ENCODE peak calls at places on chromosome 10, in seven cellular contexts. V, B, L, J, G, H and Y are unnamed samples.

GRCh38 chr10:68826764-68827591 is at the start of gene STOX1:
- DNase-seq in H (peak; percentile 44), L (peak; percentile 56), V (peak; percentile 10), G (peak; percentile 36), B (peak; percentile 20), J (peak; percentile 63), Y (peak; percentile 70)

GRCh38 chr10:35661236-35661635 is 19.1 kb upstream of the FZD8 start:
- DNase-seq in J (no peak), L (no peak), V (no peak), B (no peak), H (no peak), G (no peak), Y (no peak)

GRCh38 chr10:132960651-132961419 is 18.5 kb upstream of the CFAP46 start:
- DNase-seq in L (no peak), G (no peak), H (no peak), J (no peak), V (no peak), B (no peak), Y (no peak)

GRCh38 chr10:69826789-69827532 is 25.3 kb downstream of the COL13A1 start:
- DNase-seq in L (no peak), B (no peak), V (no peak), J (no peak), G (no peak), H (no peak), Y (no peak)

GRCh38 chr10:12193193-12193592 is 2.5 kb downstream of the NUDT5 start:
- DNase-seq in B (no peak), H (no peak), G (no peak), L (no peak), V (no peak), J (no peak), Y (no peak)

GRCh38 chr10:67843284-67843683 is 5.3 kb upstream of the DNAJC12 start:
- DNase-seq in G (no peak), H (no peak), B (no peak), J (no peak), L (no peak), V (no peak), Y (no peak)

GRCh38 chr10:30111340-30111980 is 52.1 kb upstream of the JCAD start:
- DNase-seq in H (no peak), V (no peak), J (no peak), B (no peak), L (no peak), G (no peak), Y (no peak)

GRCh38 chr10:128739937-128740336 is 613.7 kb upstream of the MKI67 start:
- DNase-seq in G (no peak), L (no peak), H (peak; percentile 12), J (no peak), V (no peak), B (no peak), Y (no peak)

GRCh38 chr10:96863922-96864543 is 31.9 kb downstream of the LCOR start:
- DNase-seq in J (no peak), V (no peak), H (peak; percentile 65), L (peak; percentile 52), B (no peak), G (no peak), Y (no peak)

GRCh38 chr10:61903991-61904350 is 2.5 kb downstream of the ARID5B start:
- DNase-seq in V (no peak), H (no peak), J (no peak), G (no peak), B (no peak), L (no peak), Y (no peak)

GRCh38 chr10:121240556-121240955 is 357.7 kb downstream of the FGFR2 start:
- DNase-seq in L (no peak), G (no peak), V (no peak), B (no peak), J (no peak), H (no peak), Y (no peak)

GRCh38 chr10:32104622-32105509 is 48.6 kb upstream of the KIF5B start:
- DNase-seq in B (no peak), L (no peak), G (no peak), J (no peak), H (no peak), V (no peak), Y (no peak)

GRCh38 chr10:9596368-9596920 is 1421.2 kb upstream of the CELF2 start:
- DNase-seq in J (no peak), V (no peak), L (peak; percentile 0), B (no peak), H (no peak), G (no peak), Y (no peak)

GRCh38 chr10:130740166-130740565 is 571.4 kb downstream of the TCERG1L start:
- DNase-seq in V (no peak), H (no peak), B (no peak), G (no peak), L (no peak), J (no peak), Y (no peak)

GRCh38 chr10:31062856-31063255 is 31.2 kb upstream of the ZNF438 start:
- DNase-seq in B (no peak), H (no peak), J (no peak), V (no peak), G (no peak), L (no peak), Y (no peak)

GRCh38 chr10:122044713-122045112 is 55.8 kb downstream of the TACC2 start:
- DNase-seq in J (peak; percentile 60), B (no peak), H (no peak), L (no peak), V (peak; percentile 86), G (peak; percentile 39), Y (peak; percentile 77)

DNA sequence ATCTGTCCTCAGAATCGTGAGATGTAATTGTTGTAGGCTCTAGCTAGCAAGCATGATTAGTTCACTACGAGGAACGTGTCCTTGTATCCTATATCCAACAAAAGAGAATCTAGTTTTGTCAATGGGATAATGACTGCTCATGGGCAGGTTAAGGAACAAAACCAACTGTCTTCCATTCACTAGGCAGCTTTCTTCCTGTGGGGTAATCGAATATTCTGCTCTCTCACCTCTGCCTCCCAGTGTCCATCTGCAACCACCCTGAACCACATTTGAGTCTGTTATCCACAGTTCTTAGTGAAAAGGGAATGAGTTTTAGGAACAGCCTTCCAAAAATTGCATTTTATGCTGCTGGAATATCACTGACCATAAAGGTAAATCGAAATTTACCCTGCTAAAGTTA is 247.2 kb downstream of the PARD3 start:
- DNase-seq in J (no peak), G (no peak), L (no peak), V (no peak), B (no peak), H (no peak), Y (no peak)
- H3K27ac ChIP-seq in J (no peak overlapping the region), G (no peak overlapping the region), L (peak overlapping the region; percentile 42), V (no peak overlapping the region), B (no peak overlapping the region), H (no peak overlapping the region), Y (no peak overlapping the region)

DNA sequence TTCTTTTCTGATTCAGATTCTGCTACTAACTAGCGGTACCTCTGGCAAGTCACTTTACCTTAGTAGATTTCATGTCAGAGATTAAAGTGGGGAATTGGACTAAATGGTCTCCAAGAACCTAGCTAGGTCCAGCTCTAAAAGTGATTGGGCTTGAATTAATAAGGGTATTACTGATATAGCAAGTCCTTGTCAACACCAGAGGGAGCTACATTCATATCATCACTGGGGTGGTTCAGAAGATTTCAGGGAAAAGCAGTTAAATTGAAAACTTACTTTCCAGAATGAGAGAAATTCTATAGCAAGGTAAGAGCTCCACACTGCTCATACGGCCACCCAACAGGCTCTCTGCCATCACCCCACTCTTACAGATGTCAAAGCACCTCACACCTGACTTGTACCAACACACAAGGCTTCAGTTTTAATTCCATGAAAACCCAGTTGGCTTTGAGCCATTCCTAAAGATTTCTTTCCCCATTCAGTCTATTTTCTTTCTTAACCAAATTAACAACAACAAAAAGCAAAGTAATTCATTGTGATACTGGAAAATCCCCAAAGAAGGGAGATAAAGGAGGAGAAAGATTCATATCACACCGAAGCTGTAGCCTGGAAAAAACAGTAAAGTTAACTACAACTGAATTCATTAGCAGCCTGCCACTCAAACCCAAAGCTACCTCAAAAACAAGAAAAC is 38.0 kb upstream of the SPOCK2 start:
- DNase-seq in L (peak; percentile 58), B (no peak), J (peak; percentile 22), G (no peak), H (peak; percentile 40), V (no peak), Y (no peak)
- TF ChIP-seq CTCF in L (peak; percentile 85), B (peak; percentile 22), J (peak; percentile 50), G (peak; percentile 46), H (peak; percentile 62), V (peak; percentile 28), Y (peak; percentile 11)

GRCh38 chr10:74738543-74738942 is 87.9 kb upstream of the KAT6B start:
- DNase-seq in G (no peak), H (no peak), J (no peak), V (no peak), B (no peak), L (no peak), Y (no peak)

GRCh38 chr10:74736029-74736428 is 90.4 kb upstream of the KAT6B start:
- DNase-seq in B (no peak), L (no peak), G (no peak), H (no peak), V (no peak), J (no peak), Y (no peak)

GRCh38 chr10:74738052-74738451 is 88.3 kb upstream of the KAT6B start:
- DNase-seq in L (no peak), V (no peak), H (no peak), J (no peak), B (no peak), G (no peak), Y (no peak)

GRCh38 chr10:74743401-74743800 is 83.0 kb upstream of the KAT6B start:
- DNase-seq in L (no peak), G (no peak), H (no peak), J (no peak), B (peak; percentile 42), V (no peak), Y (no peak)

GRCh38 chr10:74738985-74739567 is 87.3 kb upstream of the KAT6B start:
- DNase-seq in H (no peak), B (no peak), L (no peak), G (no peak), V (no peak), J (peak; percentile 19), Y (peak; percentile 8)
- TF ChIP-seq POLR2A in H (no peak), B (no peak), L (no peak), G (no peak), V (no peak), J (no peak), Y (no peak)

GRCh38 chr10:99732033-99732912 is at the start of the genes COX15 and CUTC:
- DNase-seq in V (peak; percentile 96), L (peak; percentile 88), B (peak; percentile 94), G (peak; percentile 97), H (peak; percentile 97), J (peak; percentile 95), Y (peak; percentile 96)

GRCh38 chr10:99731296-99732032 is 463 bp downstream of the COX15 start:
- DNase-seq in H (no peak), G (no peak), B (no peak), J (no peak), L (no peak), V (no peak), Y (no peak)

GRCh38 chr10:99730026-99730425 is 1.9 kb downstream of the COX15 start:
- DNase-seq in H (no peak), V (no peak), L (no peak), J (no peak), G (no peak), B (no peak), Y (no peak)

DNA sequence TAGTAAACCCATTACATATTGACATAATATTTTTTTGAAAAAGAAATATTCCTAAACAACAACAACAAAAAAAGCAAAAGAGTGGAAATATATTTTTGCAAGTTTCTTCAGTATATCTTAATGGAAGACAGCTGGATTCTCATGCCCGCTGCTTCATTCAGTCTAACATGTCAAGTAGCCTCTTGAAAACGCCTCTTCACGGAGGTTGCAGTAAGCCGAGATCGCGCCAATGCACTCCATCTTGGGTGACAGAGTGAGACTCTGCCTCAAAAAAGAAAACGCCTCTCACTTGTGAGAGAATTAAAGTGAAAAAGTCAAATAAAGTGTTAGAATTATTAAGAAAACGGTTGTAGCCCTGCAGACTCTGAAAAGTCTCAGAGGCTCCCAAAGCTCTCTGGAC is 1.3 kb downstream of the CUTC start:
- DNase-seq in B (no peak), G (no peak), V (peak; percentile 22), L (no peak), H (no peak), J (no peak), Y (peak; percentile 76)
- H3K27ac ChIP-seq in B (no peak overlapping the region), G (no peak overlapping the region), V (peak overlapping the region; percentile 99), L (peak overlapping the region; percentile 92), H (peak overlapping the region; percentile 99), J (no peak overlapping the region), Y (peak overlapping the region; percentile 27)